ENCODE peak calls at places on chromosomes 2 and 18, in nine cellular contexts. One of them, this sample, is unnamed.

GRCh38 chr18:5393779-5394178 is 98.3 kb upstream of the ZBTB14 start:
- DNase-seq in uterus: no peak
- DNase-seq in PC-9: no peak
- DNase-seq in mesenchymal stem cell: no peak
- DNase-seq in body of pancreas: no peak
- DNase-seq in Peyer's patch: no peak
- DNase-seq in effector memory CD4-positive, alpha-beta T cell: no peak
- DNase-seq in psoas muscle: no peak
- DNase-seq in BE2C: no peak
- DNase-seq in this sample: no peak

GRCh38 chr2:120935339-120936313 is 200.0 kb downstream of the GLI2 start:
- DNase-seq in uterus: peak; percentile 40
- DNase-seq in PC-9: no peak
- DNase-seq in mesenchymal stem cell: peak; percentile 75
- DNase-seq in body of pancreas: peak; percentile 40
- DNase-seq in Peyer's patch: no peak
- DNase-seq in effector memory CD4-positive, alpha-beta T cell: no peak
- DNase-seq in psoas muscle: no peak
- DNase-seq in BE2C: no peak
- DNase-seq in this sample: peak; percentile 64

GRCh38 chr2:177759443-177759842 is 313.1 kb downstream of the PDE11A start:
- DNase-seq in uterus: no peak
- DNase-seq in PC-9: no peak
- DNase-seq in mesenchymal stem cell: no peak
- DNase-seq in body of pancreas: no peak
- DNase-seq in Peyer's patch: no peak
- DNase-seq in effector memory CD4-positive, alpha-beta T cell: no peak
- DNase-seq in psoas muscle: no peak
- DNase-seq in BE2C: no peak
- DNase-seq in this sample: no peak

GRCh38 chr2:66853585-66853984 is 418.7 kb downstream of the MEIS1 start:
- DNase-seq in uterus: peak; percentile 91
- DNase-seq in PC-9: no peak
- DNase-seq in mesenchymal stem cell: no peak
- DNase-seq in body of pancreas: no peak
- DNase-seq in Peyer's patch: peak; percentile 49
- DNase-seq in effector memory CD4-positive, alpha-beta T cell: no peak
- DNase-seq in psoas muscle: no peak
- DNase-seq in BE2C: no peak
- DNase-seq in this sample: no peak

GRCh38 chr18:48441405-48441881 is 32.3 kb upstream of the ZBTB7C start:
- DNase-seq in uterus: peak; percentile 62
- DNase-seq in PC-9: no peak
- DNase-seq in mesenchymal stem cell: no peak
- DNase-seq in body of pancreas: no peak
- DNase-seq in Peyer's patch: no peak
- DNase-seq in effector memory CD4-positive, alpha-beta T cell: no peak
- DNase-seq in psoas muscle: peak; percentile 82
- DNase-seq in BE2C: peak; percentile 57
- DNase-seq in this sample: peak; percentile 89

GRCh38 chr2:46493971-46494250 is 14.5 kb downstream of the TMEM247 start:
- DNase-seq in uterus: no peak
- DNase-seq in PC-9: no peak
- DNase-seq in mesenchymal stem cell: no peak
- DNase-seq in body of pancreas: no peak
- DNase-seq in Peyer's patch: no peak
- DNase-seq in effector memory CD4-positive, alpha-beta T cell: no peak
- DNase-seq in psoas muscle: no peak
- DNase-seq in BE2C: no peak
- DNase-seq in this sample: no peak

GRCh38 chr18:48802543-48803428 is 148.0 kb downstream of the SMAD7 start:
- DNase-seq in uterus: peak; percentile 13
- DNase-seq in PC-9: no peak
- DNase-seq in mesenchymal stem cell: no peak
- DNase-seq in body of pancreas: peak; percentile 19
- DNase-seq in Peyer's patch: peak; percentile 47
- DNase-seq in effector memory CD4-positive, alpha-beta T cell: no peak
- DNase-seq in psoas muscle: peak; percentile 52
- DNase-seq in BE2C: no peak
- DNase-seq in this sample: peak; percentile 66

GRCh38 chr2:109129921-109130725 is 1.1 kb downstream of the SH3RF3 start:
- DNase-seq in uterus: no peak
- DNase-seq in PC-9: no peak
- DNase-seq in mesenchymal stem cell: peak; percentile 47
- DNase-seq in body of pancreas: no peak
- DNase-seq in Peyer's patch: no peak
- DNase-seq in effector memory CD4-positive, alpha-beta T cell: no peak
- DNase-seq in psoas muscle: no peak
- DNase-seq in BE2C: no peak
- DNase-seq in this sample: peak; percentile 69

GRCh38 chr2:234960091-234961088 is 8.6 kb downstream of the SH3BP4 start:
- DNase-seq in uterus: no peak
- DNase-seq in PC-9: no peak
- DNase-seq in mesenchymal stem cell: peak; percentile 71
- DNase-seq in body of pancreas: no peak
- DNase-seq in Peyer's patch: no peak
- DNase-seq in effector memory CD4-positive, alpha-beta T cell: no peak
- DNase-seq in psoas muscle: no peak
- DNase-seq in BE2C: no peak
- DNase-seq in this sample: no peak

GRCh38 chr2:133937669-133938068 is 316.2 kb upstream of the MGAT5 start:
- DNase-seq in uterus: no peak
- DNase-seq in PC-9: no peak
- DNase-seq in mesenchymal stem cell: no peak
- DNase-seq in body of pancreas: no peak
- DNase-seq in Peyer's patch: no peak
- DNase-seq in effector memory CD4-positive, alpha-beta T cell: no peak
- DNase-seq in psoas muscle: no peak
- DNase-seq in BE2C: no peak
- DNase-seq in this sample: no peak

GRCh38 chr2:71126957-71127356 is 3.1 kb downstream of the MCEE start:
- DNase-seq in uterus: no peak
- DNase-seq in PC-9: no peak
- DNase-seq in mesenchymal stem cell: no peak
- DNase-seq in body of pancreas: no peak
- DNase-seq in Peyer's patch: no peak
- DNase-seq in effector memory CD4-positive, alpha-beta T cell: no peak
- DNase-seq in psoas muscle: no peak
- DNase-seq in BE2C: no peak
- DNase-seq in this sample: no peak

GRCh38 chr2:71120195-71120594 is 9.8 kb downstream of the MCEE start:
- DNase-seq in uterus: no peak
- DNase-seq in PC-9: no peak
- DNase-seq in mesenchymal stem cell: no peak
- DNase-seq in body of pancreas: no peak
- DNase-seq in Peyer's patch: no peak
- DNase-seq in effector memory CD4-positive, alpha-beta T cell: no peak
- DNase-seq in psoas muscle: no peak
- DNase-seq in BE2C: no peak
- DNase-seq in this sample: no peak

GRCh38 chr2:71125506-71126294 is 4.3 kb downstream of the MCEE start:
- DNase-seq in uterus: no peak
- DNase-seq in PC-9: no peak
- DNase-seq in mesenchymal stem cell: peak; percentile 22
- DNase-seq in body of pancreas: no peak
- DNase-seq in Peyer's patch: no peak
- DNase-seq in effector memory CD4-positive, alpha-beta T cell: no peak
- DNase-seq in psoas muscle: no peak
- DNase-seq in BE2C: no peak
- DNase-seq in this sample: no peak

GRCh38 chr2:71121479-71121878 is 8.6 kb downstream of the MCEE start:
- DNase-seq in uterus: no peak
- DNase-seq in PC-9: no peak
- DNase-seq in mesenchymal stem cell: no peak
- DNase-seq in body of pancreas: no peak
- DNase-seq in Peyer's patch: no peak
- DNase-seq in effector memory CD4-positive, alpha-beta T cell: no peak
- DNase-seq in psoas muscle: no peak
- DNase-seq in BE2C: no peak
- DNase-seq in this sample: no peak

GRCh38 chr2:71122917-71123316 is 7.1 kb downstream of the MCEE start:
- DNase-seq in uterus: no peak
- DNase-seq in PC-9: no peak
- DNase-seq in mesenchymal stem cell: no peak
- DNase-seq in body of pancreas: no peak
- DNase-seq in Peyer's patch: no peak
- DNase-seq in effector memory CD4-positive, alpha-beta T cell: no peak
- DNase-seq in psoas muscle: no peak
- DNase-seq in BE2C: no peak
- DNase-seq in this sample: no peak
- H3K4me1 ChIP-seq in uterus: no peaks in the 10 kb centered on the region
- H3K4me1 ChIP-seq in PC-9: peaks cover 18% of the 10 kb centered on the region
- H3K4me1 ChIP-seq in mesenchymal stem cell: no peaks in the 10 kb centered on the region
- H3K4me1 ChIP-seq in body of pancreas: peaks cover 13% of the 10 kb centered on the region
- H3K4me1 ChIP-seq in Peyer's patch: no peaks in the 10 kb centered on the region
- H3K4me1 ChIP-seq in effector memory CD4-positive, alpha-beta T cell: no peaks in the 10 kb centered on the region
- H3K4me1 ChIP-seq in psoas muscle: peaks cover 6% of the 10 kb centered on the region
- H3K4me1 ChIP-seq in BE2C: no peaks in the 10 kb centered on the region
- H3K4me1 ChIP-seq in this sample: peaks cover 1% of the 10 kb centered on the region

GRCh38 chr18:28113271-28114023 is 63.5 kb downstream of the CDH2 start:
- DNase-seq in uterus: no peak
- DNase-seq in PC-9: no peak
- DNase-seq in mesenchymal stem cell: no peak
- DNase-seq in body of pancreas: no peak
- DNase-seq in Peyer's patch: no peak
- DNase-seq in effector memory CD4-positive, alpha-beta T cell: no peak
- DNase-seq in psoas muscle: no peak
- DNase-seq in BE2C: no peak
- DNase-seq in this sample: no peak

GRCh38 chr18:28112056-28112470 is 64.9 kb downstream of the CDH2 start:
- DNase-seq in uterus: no peak
- DNase-seq in PC-9: no peak
- DNase-seq in mesenchymal stem cell: peak; percentile 83
- DNase-seq in body of pancreas: no peak
- DNase-seq in Peyer's patch: no peak
- DNase-seq in effector memory CD4-positive, alpha-beta T cell: no peak
- DNase-seq in psoas muscle: no peak
- DNase-seq in BE2C: no peak
- DNase-seq in this sample: no peak

GRCh38 chr18:28108801-28109200 is 68.1 kb downstream of the CDH2 start:
- DNase-seq in uterus: no peak
- DNase-seq in PC-9: no peak
- DNase-seq in mesenchymal stem cell: peak; percentile 25
- DNase-seq in body of pancreas: no peak
- DNase-seq in Peyer's patch: no peak
- DNase-seq in effector memory CD4-positive, alpha-beta T cell: no peak
- DNase-seq in psoas muscle: no peak
- DNase-seq in BE2C: no peak
- DNase-seq in this sample: no peak

GRCh38 chr18:28109781-28110460 is 67.0 kb downstream of the CDH2 start:
- DNase-seq in uterus: no peak
- DNase-seq in PC-9: no peak
- DNase-seq in mesenchymal stem cell: no peak
- DNase-seq in body of pancreas: no peak
- DNase-seq in Peyer's patch: no peak
- DNase-seq in effector memory CD4-positive, alpha-beta T cell: no peak
- DNase-seq in psoas muscle: no peak
- DNase-seq in BE2C: no peak
- DNase-seq in this sample: no peak

GRCh38 chr18:28110924-28111323 is 66.0 kb downstream of the CDH2 start:
- DNase-seq in uterus: no peak
- DNase-seq in PC-9: no peak
- DNase-seq in mesenchymal stem cell: no peak
- DNase-seq in body of pancreas: no peak
- DNase-seq in Peyer's patch: no peak
- DNase-seq in effector memory CD4-positive, alpha-beta T cell: no peak
- DNase-seq in psoas muscle: no peak
- DNase-seq in BE2C: no peak
- DNase-seq in this sample: no peak
- H3K4me1 ChIP-seq in uterus: no peaks in the 10 kb centered on the region
- H3K4me1 ChIP-seq in PC-9: peaks cover 31% of the 10 kb centered on the region
- H3K4me1 ChIP-seq in mesenchymal stem cell: peaks cover 9% of the 10 kb centered on the region
- H3K4me1 ChIP-seq in body of pancreas: no peaks in the 10 kb centered on the region
- H3K4me1 ChIP-seq in Peyer's patch: no peaks in the 10 kb centered on the region
- H3K4me1 ChIP-seq in effector memory CD4-positive, alpha-beta T cell: no peaks in the 10 kb centered on the region
- H3K4me1 ChIP-seq in psoas muscle: no peaks in the 10 kb centered on the region
- H3K4me1 ChIP-seq in BE2C: peaks cover 20% of the 10 kb centered on the region
- H3K4me1 ChIP-seq in this sample: peaks cover 12% of the 10 kb centered on the region

GRCh38 chr2:64015898-64016297 is 3.3 kb downstream of the VPS54 start:
- DNase-seq in uterus: no peak
- DNase-seq in PC-9: no peak
- DNase-seq in mesenchymal stem cell: no peak
- DNase-seq in body of pancreas: no peak
- DNase-seq in Peyer's patch: no peak
- DNase-seq in effector memory CD4-positive, alpha-beta T cell: no peak
- DNase-seq in psoas muscle: no peak
- DNase-seq in BE2C: no peak
- DNase-seq in this sample: no peak
- H3K4me1 ChIP-seq in uterus: no peaks in the 10 kb centered on the region
- H3K4me1 ChIP-seq in PC-9: peaks cover 27% of the 10 kb centered on the region
- H3K4me1 ChIP-seq in mesenchymal stem cell: peaks cover 2% of the 10 kb centered on the region
- H3K4me1 ChIP-seq in body of pancreas: peaks cover 28% of the 10 kb centered on the region
- H3K4me1 ChIP-seq in Peyer's patch: peaks cover under 1% of the 10 kb centered on the region
- H3K4me1 ChIP-seq in effector memory CD4-positive, alpha-beta T cell: peaks cover 6% of the 10 kb centered on the region
- H3K4me1 ChIP-seq in psoas muscle: peaks cover 45% of the 10 kb centered on the region
- H3K4me1 ChIP-seq in BE2C: no peaks in the 10 kb centered on the region
- H3K4me1 ChIP-seq in this sample: peaks cover 5% of the 10 kb centered on the region

GRCh38 chr2:127381762-127382161 is 6.0 kb downstream of the MAP3K2 start:
- DNase-seq in uterus: no peak
- DNase-seq in PC-9: no peak
- DNase-seq in mesenchymal stem cell: no peak
- DNase-seq in body of pancreas: no peak
- DNase-seq in Peyer's patch: no peak
- DNase-seq in effector memory CD4-positive, alpha-beta T cell: no peak
- DNase-seq in psoas muscle: no peak
- DNase-seq in BE2C: no peak
- DNase-seq in this sample: no peak

GRCh38 chr2:127386246-127386645 is 1.5 kb downstream of the MAP3K2 start:
- DNase-seq in uterus: no peak
- DNase-seq in PC-9: no peak
- DNase-seq in mesenchymal stem cell: no peak
- DNase-seq in body of pancreas: no peak
- DNase-seq in Peyer's patch: no peak
- DNase-seq in effector memory CD4-positive, alpha-beta T cell: no peak
- DNase-seq in psoas muscle: no peak
- DNase-seq in BE2C: no peak
- DNase-seq in this sample: no peak

GRCh38 chr2:127384529-127384928 is 3.2 kb downstream of the MAP3K2 start:
- DNase-seq in uterus: no peak
- DNase-seq in PC-9: no peak
- DNase-seq in mesenchymal stem cell: no peak
- DNase-seq in body of pancreas: no peak
- DNase-seq in Peyer's patch: no peak
- DNase-seq in effector memory CD4-positive, alpha-beta T cell: no peak
- DNase-seq in psoas muscle: no peak
- DNase-seq in BE2C: no peak
- DNase-seq in this sample: no peak

GRCh38 chr2:127379712-127380355 is 7.9 kb downstream of the MAP3K2 start:
- DNase-seq in uterus: no peak
- DNase-seq in PC-9: no peak
- DNase-seq in mesenchymal stem cell: no peak
- DNase-seq in body of pancreas: no peak
- DNase-seq in Peyer's patch: no peak
- DNase-seq in effector memory CD4-positive, alpha-beta T cell: no peak
- DNase-seq in psoas muscle: no peak
- DNase-seq in BE2C: no peak
- DNase-seq in this sample: no peak

GRCh38 chr2:127382836-127383235 is 4.9 kb downstream of the MAP3K2 start:
- DNase-seq in uterus: no peak
- DNase-seq in PC-9: no peak
- DNase-seq in mesenchymal stem cell: no peak
- DNase-seq in body of pancreas: no peak
- DNase-seq in Peyer's patch: no peak
- DNase-seq in effector memory CD4-positive, alpha-beta T cell: no peak
- DNase-seq in psoas muscle: no peak
- DNase-seq in BE2C: no peak
- DNase-seq in this sample: no peak
- H3K4me1 ChIP-seq in uterus: no peaks in the 10 kb centered on the region
- H3K4me1 ChIP-seq in PC-9: peaks cover 40% of the 10 kb centered on the region
- H3K4me1 ChIP-seq in mesenchymal stem cell: peaks cover 3% of the 10 kb centered on the region
- H3K4me1 ChIP-seq in body of pancreas: peaks cover 57% of the 10 kb centered on the region
- H3K4me1 ChIP-seq in Peyer's patch: peaks cover 16% of the 10 kb centered on the region
- H3K4me1 ChIP-seq in effector memory CD4-positive, alpha-beta T cell: peaks cover 22% of the 10 kb centered on the region
- H3K4me1 ChIP-seq in psoas muscle: peaks cover 70% of the 10 kb centered on the region
- H3K4me1 ChIP-seq in BE2C: no peaks in the 10 kb centered on the region
- H3K4me1 ChIP-seq in this sample: peaks cover 4% of the 10 kb centered on the region